ENCODE peak calls at places on chromosomes 6 and 20, in six cellular contexts. One of them, this sample, is unnamed.

GRCh38 chr6:98880486-98880885 is 46.1 kb downstream of the POU3F2 start:
- DNase-seq in AG04450: no peak
- DNase-seq in lower lobe of right lung: no peak
- DNase-seq in psoas muscle: no peak
- DNase-seq in cardiac muscle cell: no peak
- DNase-seq in tibial artery: no peak
- DNase-seq in this sample: no peak

GRCh38 chr6:147382945-147383554 is 125.4 kb upstream of the SAMD5 start:
- DNase-seq in AG04450: no peak
- DNase-seq in lower lobe of right lung: no peak
- DNase-seq in psoas muscle: no peak
- DNase-seq in cardiac muscle cell: peak
- DNase-seq in tibial artery: no peak
- DNase-seq in this sample: no peak

GRCh38 chr6:67640462-67640861 is 994.6 kb upstream of the ADGRB3 start:
- DNase-seq in AG04450: no peak
- DNase-seq in lower lobe of right lung: no peak
- DNase-seq in psoas muscle: no peak
- DNase-seq in cardiac muscle cell: peak
- DNase-seq in tibial artery: no peak
- DNase-seq in this sample: no peak

GRCh38 chr6:142935553-142936517 is 9.1 kb downstream of the HIVEP2 start:
- DNase-seq in AG04450: no peak
- DNase-seq in lower lobe of right lung: no peak
- DNase-seq in psoas muscle: no peak
- DNase-seq in cardiac muscle cell: no peak
- DNase-seq in tibial artery: no peak
- DNase-seq in this sample: no peak

GRCh38 chr6:11727995-11728961 is 50.3 kb downstream of the ADTRP start:
- DNase-seq in AG04450: no peak
- DNase-seq in lower lobe of right lung: no peak
- DNase-seq in psoas muscle: no peak
- DNase-seq in cardiac muscle cell: no peak
- DNase-seq in tibial artery: no peak
- DNase-seq in this sample: no peak

GRCh38 chr6:154593122-154593521 is 82.6 kb upstream of the CNKSR3 start:
- DNase-seq in AG04450: no peak
- DNase-seq in lower lobe of right lung: no peak
- DNase-seq in psoas muscle: no peak
- DNase-seq in cardiac muscle cell: no peak
- DNase-seq in tibial artery: peak
- DNase-seq in this sample: no peak

GRCh38 chr6:41560440-41561192 is 14.4 kb downstream of the FOXP4 start:
- DNase-seq in AG04450: no peak
- DNase-seq in lower lobe of right lung: peak
- DNase-seq in psoas muscle: peak
- DNase-seq in cardiac muscle cell: peak
- DNase-seq in tibial artery: no peak
- DNase-seq in this sample: peak

GRCh38 chr20:48467622-48468021 is 360.2 kb downstream of the PREX1 start:
- DNase-seq in AG04450: no peak
- DNase-seq in lower lobe of right lung: no peak
- DNase-seq in psoas muscle: no peak
- DNase-seq in cardiac muscle cell: no peak
- DNase-seq in tibial artery: no peak
- DNase-seq in this sample: no peak

GRCh38 chr6:104855507-104855906 is 4.2 kb downstream of the HACE1 start:
- DNase-seq in AG04450: no peak
- DNase-seq in lower lobe of right lung: no peak
- DNase-seq in psoas muscle: no peak
- DNase-seq in cardiac muscle cell: peak
- DNase-seq in tibial artery: no peak
- DNase-seq in this sample: no peak

DNA sequence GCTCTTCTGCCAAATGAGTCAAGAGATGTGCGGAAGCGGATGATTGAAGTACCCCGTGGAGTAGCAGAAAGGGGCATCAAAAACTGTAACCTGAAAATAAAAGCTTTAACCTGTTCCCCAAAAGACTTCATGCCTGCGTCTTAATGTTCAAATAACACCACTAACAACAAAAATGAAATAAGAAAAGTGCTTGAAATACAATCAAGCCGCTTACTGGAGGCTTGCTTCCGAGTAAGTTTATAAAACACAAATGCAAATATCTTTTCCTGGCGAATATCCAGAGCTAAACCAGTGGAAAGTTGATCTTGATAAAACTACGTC is 2.5 kb upstream of the FOXC1 start:
- DNase-seq in AG04450: no peak
- DNase-seq in lower lobe of right lung: no peak
- DNase-seq in psoas muscle: no peak
- DNase-seq in cardiac muscle cell: no peak
- DNase-seq in tibial artery: no peak
- DNase-seq in this sample: no peak
- H3K27ac ChIP-seq in AG04450: no peak
- H3K27ac ChIP-seq in lower lobe of right lung: no peak
- H3K27ac ChIP-seq in psoas muscle: no peak
- H3K27ac ChIP-seq in cardiac muscle cell: no peak
- H3K27ac ChIP-seq in tibial artery: peak
- H3K27ac ChIP-seq in this sample: no peak

DNA sequence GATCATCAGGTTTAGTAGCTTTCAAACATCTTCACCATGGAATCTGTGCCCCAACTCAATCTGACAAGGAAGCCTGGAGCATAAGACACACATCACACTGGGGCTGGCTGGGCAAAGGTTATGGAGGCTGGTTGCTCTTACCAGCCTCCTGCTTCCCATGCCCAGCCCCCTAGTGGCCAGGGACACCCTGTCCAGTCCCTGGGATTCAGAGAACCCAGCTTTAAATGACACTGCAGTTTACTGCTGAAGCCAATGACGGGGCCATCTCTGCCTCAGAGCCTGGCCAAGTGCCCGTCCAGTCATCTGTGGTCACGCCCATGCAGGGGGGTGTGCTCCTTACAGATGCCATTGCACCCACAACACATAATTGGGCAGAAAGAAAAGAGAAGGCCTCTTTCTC is 272.9 kb downstream of the SMOC2 start:
- DNase-seq in AG04450: no peak
- DNase-seq in lower lobe of right lung: no peak
- DNase-seq in psoas muscle: no peak
- DNase-seq in cardiac muscle cell: peak
- DNase-seq in tibial artery: no peak
- DNase-seq in this sample: no peak
- TF ChIP-seq CTCF in AG04450: no peak
- TF ChIP-seq CTCF in lower lobe of right lung: peak
- TF ChIP-seq CTCF in psoas muscle: no peak
- TF ChIP-seq CTCF in cardiac muscle cell: peak
- TF ChIP-seq CTCF in tibial artery: no peak
- TF ChIP-seq CTCF in this sample: no peak

GRCh38 chr6:113347420-113347819 is 509.7 kb upstream of the MARCKS start:
- DNase-seq in AG04450: no peak
- DNase-seq in lower lobe of right lung: no peak
- DNase-seq in psoas muscle: no peak
- DNase-seq in cardiac muscle cell: peak
- DNase-seq in tibial artery: no peak
- DNase-seq in this sample: no peak

GRCh38 chr6:113352029-113352801 is 504.9 kb upstream of the MARCKS start:
- DNase-seq in AG04450: no peak
- DNase-seq in lower lobe of right lung: no peak
- DNase-seq in psoas muscle: no peak
- DNase-seq in cardiac muscle cell: peak
- DNase-seq in tibial artery: no peak
- DNase-seq in this sample: no peak

GRCh38 chr6:113352831-113353230 is 504.3 kb upstream of the MARCKS start:
- DNase-seq in AG04450: no peak
- DNase-seq in lower lobe of right lung: no peak
- DNase-seq in psoas muscle: no peak
- DNase-seq in cardiac muscle cell: no peak
- DNase-seq in tibial artery: no peak
- DNase-seq in this sample: no peak

GRCh38 chr6:113350521-113350920 is 506.6 kb upstream of the MARCKS start:
- DNase-seq in AG04450: no peak
- DNase-seq in lower lobe of right lung: no peak
- DNase-seq in psoas muscle: no peak
- DNase-seq in cardiac muscle cell: peak
- DNase-seq in tibial artery: no peak
- DNase-seq in this sample: no peak

GRCh38 chr6:113351183-113351834 is 505.8 kb upstream of the MARCKS start:
- DNase-seq in AG04450: peak
- DNase-seq in lower lobe of right lung: no peak
- DNase-seq in psoas muscle: no peak
- DNase-seq in cardiac muscle cell: peak
- DNase-seq in tibial artery: no peak
- DNase-seq in this sample: no peak
- H3K27ac ChIP-seq in AG04450: no peak
- H3K27ac ChIP-seq in lower lobe of right lung: no peak
- H3K27ac ChIP-seq in psoas muscle: peak
- H3K27ac ChIP-seq in cardiac muscle cell: no peak
- H3K27ac ChIP-seq in tibial artery: no peak
- H3K27ac ChIP-seq in this sample: no peak

DNA sequence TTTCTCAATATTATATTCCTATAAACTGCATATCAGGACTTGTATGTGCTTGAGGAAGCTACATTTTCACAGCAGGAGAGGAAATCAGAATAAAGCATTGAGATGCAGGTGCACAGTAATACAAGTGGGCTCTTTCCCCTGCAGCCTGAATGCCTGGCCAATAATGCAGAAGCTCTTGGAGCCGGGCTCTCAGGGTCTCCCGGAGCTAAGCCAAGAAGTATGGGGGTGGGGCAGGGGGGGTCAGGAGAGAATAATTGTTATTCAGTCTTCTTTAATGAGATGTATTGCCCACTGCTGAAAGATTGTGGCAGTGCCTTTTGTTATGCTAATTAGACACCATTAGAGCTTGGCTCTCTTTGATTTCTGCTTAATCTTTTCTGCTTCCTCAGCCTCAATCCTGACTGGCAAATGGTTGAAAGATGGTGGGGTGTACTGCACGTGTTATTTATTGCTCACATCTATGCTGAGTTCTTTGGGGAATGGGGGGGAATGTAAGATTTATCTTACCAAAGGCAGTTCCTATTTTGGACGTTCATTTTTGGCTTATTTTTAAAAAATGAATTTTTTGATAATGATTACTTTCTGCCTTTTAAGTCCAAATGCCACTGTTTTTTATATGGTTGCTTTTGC is 407.6 kb upstream of the SOX4 start:
- DNase-seq in AG04450: no peak
- DNase-seq in lower lobe of right lung: no peak
- DNase-seq in psoas muscle: no peak
- DNase-seq in cardiac muscle cell: no peak
- DNase-seq in tibial artery: no peak
- DNase-seq in this sample: no peak
- TF ChIP-seq CTCF in AG04450: no peak
- TF ChIP-seq CTCF in lower lobe of right lung: no peak
- TF ChIP-seq CTCF in psoas muscle: no peak
- TF ChIP-seq CTCF in cardiac muscle cell: no peak
- TF ChIP-seq CTCF in tibial artery: no peak
- TF ChIP-seq CTCF in this sample: no peak

DNA sequence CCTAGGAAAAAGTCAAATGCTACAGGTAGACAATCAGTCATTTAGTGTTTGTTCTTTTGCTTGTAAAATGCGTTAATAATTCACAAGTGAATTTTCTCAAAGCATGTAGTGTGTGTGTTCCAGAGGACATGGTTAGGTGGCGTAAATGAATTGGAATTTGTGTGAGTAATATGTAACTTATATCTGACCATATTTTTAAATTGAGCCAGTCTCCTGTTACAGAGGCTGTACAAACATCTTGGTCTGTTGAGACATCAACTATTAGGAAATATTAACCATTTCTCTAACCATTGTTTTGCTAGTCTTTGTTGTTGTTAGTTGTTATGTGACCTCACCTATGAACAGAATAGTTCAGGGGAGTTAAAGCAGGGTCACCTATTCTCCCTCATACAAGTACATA is 22.7 kb downstream of the MCM8 start:
- DNase-seq in AG04450: no peak
- DNase-seq in lower lobe of right lung: no peak
- DNase-seq in psoas muscle: no peak
- DNase-seq in cardiac muscle cell: peak
- DNase-seq in tibial artery: no peak
- DNase-seq in this sample: no peak
- H3K27ac ChIP-seq in AG04450: no peak
- H3K27ac ChIP-seq in lower lobe of right lung: no peak
- H3K27ac ChIP-seq in psoas muscle: no peak
- H3K27ac ChIP-seq in cardiac muscle cell: no peak
- H3K27ac ChIP-seq in tibial artery: no peak
- H3K27ac ChIP-seq in this sample: no peak

GRCh38 chr6:7721654-7722053 is 4.2 kb upstream of the BMP6 start:
- DNase-seq in AG04450: no peak
- DNase-seq in lower lobe of right lung: no peak
- DNase-seq in psoas muscle: no peak
- DNase-seq in cardiac muscle cell: peak
- DNase-seq in tibial artery: no peak
- DNase-seq in this sample: no peak
- TF ChIP-seq CTCF in AG04450: peak
- TF ChIP-seq CTCF in lower lobe of right lung: peak
- TF ChIP-seq CTCF in psoas muscle: peak
- TF ChIP-seq CTCF in cardiac muscle cell: peak
- TF ChIP-seq CTCF in tibial artery: peak
- TF ChIP-seq CTCF in this sample: no peak

This sample was measured in ovary.